ENCODE peak calls at places on chromosome 10, in four cellular contexts. A is fibroblast of the aortic adventitia, R is cardiac muscle cell, U is body of pancreas. G is an unnamed sample.

GRCh38 chr10:1605121-1605520 is 132.2 kb downstream of the ADARB2 start:
- DNase-seq in U (no peak), R (no peak), A (no peak), G (no peak)

GRCh38 chr10:62244785-62245595 is 23.7 kb downstream of the RTKN2 start:
- DNase-seq in R (peak), U (peak), A (peak), G (peak)

GRCh38 chr10:17512341-17513001 is 58.1 kb upstream of the ST8SIA6 start:
- DNase-seq in R (peak), U (peak), A (peak), G (no peak)

GRCh38 chr10:117547301-117548153 is 5.0 kb downstream of the EMX2 start:
- DNase-seq in U (no peak), A (no peak), R (no peak), G (no peak)

GRCh38 chr10:132705173-132705572 is 80.8 kb downstream of the NKX6-2 start:
- DNase-seq in U (peak), R (no peak), A (no peak), G (no peak)

GRCh38 chr10:12512292-12513002 is 163.1 kb downstream of the CAMK1D start:
- DNase-seq in U (no peak), R (no peak), A (no peak), G (no peak)

GRCh38 chr10:23065549-23065948 is 29.8 kb upstream of the MSRB2 start:
- DNase-seq in R (peak), A (peak), U (peak), G (no peak)

GRCh38 chr10:32687546-32687945 is 241.6 kb downstream of the CCDC7 start:
- DNase-seq in A (no peak), U (no peak), R (no peak), G (no peak)

GRCh38 chr10:122648599-122649428 is 50.8 kb downstream of the C10orf120 start:
- DNase-seq in R (peak), A (peak), U (peak), G (peak)

GRCh38 chr10:131220601-131221171 is 90.8 kb downstream of the TCERG1L start:
- DNase-seq in U (no peak), R (no peak), A (no peak), G (no peak)

GRCh38 chr10:23418051-23418681 is 20.7 kb upstream of the OTUD1 start:
- DNase-seq in U (no peak), A (no peak), R (no peak), G (no peak)

GRCh38 chr10:34666008-34666700 is 148.9 kb downstream of the PARD3 start:
- DNase-seq in R (peak), U (peak), A (peak), G (peak)

GRCh38 chr10:86969421-86970041 is 1.2 kb downstream of the ADIRF start:
- DNase-seq in A (peak), U (no peak), R (peak), G (no peak)

GRCh38 chr10:110032801-110033723 is 25.3 kb downstream of the ADD3 start:
- DNase-seq in U (peak), R (peak), A (peak), G (no peak)

GRCh38 chr10:19889279-19889678 is 73.0 kb downstream of the PLXDC2 start:
- DNase-seq in U (no peak), R (no peak), A (no peak), G (no peak)

GRCh38 chr10:73643362-73643761 is 2.1 kb upstream of the MYOZ1 start:
- DNase-seq in A (no peak), R (no peak), U (no peak), G (no peak)

GRCh38 chr10:33441561-33441960 is 107.1 kb upstream of the NRP1 start:
- DNase-seq in U (no peak), A (no peak), R (peak), G (no peak)

GRCh38 chr10:22599048-22599561 is 115.3 kb downstream of the PIP4K2A start:
- DNase-seq in A (peak), R (peak), U (no peak), G (no peak)

GRCh38 chr10:871951-872403 is 59.5 kb downstream of the LARP4B start:
- DNase-seq in R (no peak), A (no peak), U (no peak), G (no peak)

GRCh38 chr10:80253266-80253962 is 36.0 kb downstream of the MAT1A start:
- DNase-seq in A (no peak), U (no peak), R (peak), G (no peak)

GRCh38 chr10:104267721-104268690 is 978 bp upstream of the GSTO2 start:
- DNase-seq in R (no peak), A (peak), U (no peak), G (no peak)

GRCh38 chr10:104268691-104269645 is at the start of gene GSTO2:
- DNase-seq in A (peak), U (peak), R (peak), G (peak)

GRCh38 chr10:107364872-107365271 is 200.4 kb upstream of the SORCS1 start:
- DNase-seq in A (no peak), U (no peak), R (no peak), G (no peak)

GRCh38 chr10:16440396-16441105 is 3.7 kb downstream of the PTER start:
- DNase-seq in U (peak), A (no peak), R (peak), G (no peak)

GRCh38 chr10:16436758-16437539 is at the start of gene PTER:
- DNase-seq in A (peak), R (peak), U (peak), G (no peak)

GRCh38 chr10:16439294-16439693 is 2.5 kb downstream of the PTER start:
- DNase-seq in A (peak), U (no peak), R (peak), G (no peak)

GRCh38 chr10:16437540-16437894 is 707 bp downstream of the PTER start:
- DNase-seq in R (peak), U (no peak), A (no peak), G (no peak)

DNA sequence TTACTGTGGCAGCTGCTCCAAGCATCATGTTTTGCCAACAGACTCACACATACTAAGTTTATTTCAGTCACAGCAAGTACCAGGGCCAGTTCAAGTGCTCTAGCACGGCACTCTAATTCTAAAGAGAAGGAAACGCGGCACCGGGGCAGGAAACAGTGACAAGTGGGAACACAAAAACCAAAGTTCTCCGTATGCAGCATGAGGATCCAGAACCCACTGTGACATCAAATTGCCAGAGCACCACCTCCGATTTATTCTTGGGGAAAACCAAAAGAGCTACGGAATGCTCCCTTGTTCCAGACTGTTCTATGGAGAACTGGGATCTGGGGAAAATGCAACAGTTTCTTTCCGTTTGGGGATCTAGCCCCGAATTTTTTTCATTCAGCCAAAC is 448 bp upstream of the PTER start:
- DNase-seq in R (no peak), A (no peak), U (no peak), G (no peak)
- H3K4me3 ChIP-seq in R (peak), A (peak), U (no peak), G (no peak)

GRCh38 chr10:13589316-13589715 is 2.6 kb downstream of the PRPF18 start:
- DNase-seq in R (no peak), U (no peak), A (no peak), G (no peak)
- TF ChIP-seq CTCF in R (no peak), U (no peak), A (no peak), G (no peak)

DNA sequence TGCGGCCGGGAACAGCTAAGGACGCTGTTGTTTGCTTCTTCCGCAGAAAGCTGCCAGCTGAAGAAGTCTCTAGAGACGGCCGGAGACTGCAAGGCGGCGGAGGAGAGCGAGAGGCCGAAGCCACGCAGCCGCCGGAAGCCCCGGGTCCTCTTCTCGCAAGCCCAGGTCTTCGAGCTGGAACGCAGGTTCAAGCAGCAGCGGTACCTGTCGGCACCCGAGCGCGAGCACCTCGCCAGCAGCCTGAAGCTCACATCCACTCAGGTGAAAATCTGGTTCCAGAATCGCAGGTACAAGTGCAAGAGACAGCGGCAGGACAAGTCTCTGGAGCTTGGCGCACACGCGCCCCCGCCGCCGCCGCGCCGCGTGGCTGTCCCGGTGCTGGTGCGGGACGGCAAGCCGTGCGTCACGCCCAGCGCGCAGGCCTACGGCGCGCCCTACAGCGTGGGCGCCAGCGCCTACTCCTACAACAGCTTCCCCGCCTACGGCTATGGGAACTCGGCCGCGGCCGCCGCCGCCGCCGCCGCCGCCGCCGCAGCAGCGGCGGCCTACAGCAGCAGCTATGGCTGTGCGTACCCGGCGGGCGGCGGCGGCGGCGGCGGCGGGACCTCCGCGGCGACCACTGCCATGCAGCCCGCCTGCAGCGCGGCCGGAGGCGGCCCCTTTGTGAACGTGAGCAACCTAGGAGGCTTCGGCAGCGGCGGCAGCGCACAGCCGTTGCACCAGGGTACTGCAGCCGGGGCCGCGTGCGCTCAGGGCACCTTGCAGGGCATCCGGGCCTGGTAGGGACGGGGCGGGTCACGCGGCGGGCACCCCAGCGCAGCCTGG is 2.4 kb downstream of the NKX2-3 start:
- DNase-seq in U (no peak), R (peak), A (no peak), G (no peak)
- H3K4me3 ChIP-seq in U (no peak), R (peak), A (peak), G (no peak)

GRCh38 chr10:124875596-124875995 is 66.3 kb upstream of the ZRANB1 start:
- DNase-seq in A (peak), R (peak), U (no peak), G (no peak)
- TF ChIP-seq CTCF in A (peak), R (peak), U (no peak), G (peak)

GRCh38 chr10:88070080-88070880 is 206.9 kb downstream of the PTEN start:
- DNase-seq in A (no peak), U (no peak), R (peak), G (no peak)
- H3K4me3 ChIP-seq in A (no peak), U (no peak), R (no peak), G (no peak)

GRCh38 chr10:97292862-97293198 is 393 bp upstream of the ARHGAP19 start:
- DNase-seq in R (no peak), U (no peak), A (no peak), G (no peak)

GRCh38 chr10:97297556-97298222 is 5.3 kb upstream of the ARHGAP19 start:
- DNase-seq in A (no peak), U (no peak), R (peak), G (no peak)

GRCh38 chr10:97291357-97292096 is 910 bp downstream of the ARHGAP19 start:
- DNase-seq in R (no peak), A (no peak), U (no peak), G (peak)

GRCh38 chr10:97298223-97298571 is 5.8 kb upstream of the ARHGAP19 start:
- DNase-seq in R (no peak), U (no peak), A (no peak), G (no peak)

GRCh38 chr10:97292097-97292861 is at the start of gene ARHGAP19:
- DNase-seq in R (peak), U (peak), A (peak), G (peak)
- TF ChIP-seq CTCF in R (no peak), U (no peak), A (peak), G (peak)

GRCh38 chr10:113751116-113751728 is at the start of gene PLEKHS1:
- DNase-seq in R (no peak), A (no peak), U (no peak), G (no peak)
- H3K4me3 ChIP-seq in R (no peak), A (no peak), U (no peak), G (no peak)

GRCh38 chr10:2623675-2624274 is 443.6 kb upstream of the PFKP start:
- DNase-seq in R (no peak), U (no peak), A (no peak), G (no peak)

GRCh38 chr10:2620827-2621521 is 446.4 kb upstream of the PFKP start:
- DNase-seq in R (no peak), U (no peak), A (no peak), G (no peak)

GRCh38 chr10:2619927-2620326 is 447.4 kb upstream of the PFKP start:
- DNase-seq in A (no peak), U (no peak), R (no peak), G (no peak)

GRCh38 chr10:2625094-2625493 is 442.3 kb upstream of the PFKP start:
- DNase-seq in U (no peak), A (no peak), R (no peak), G (no peak)

GRCh38 chr10:2619472-2619871 is 447.9 kb upstream of the PFKP start:
- DNase-seq in R (no peak), A (no peak), U (no peak), G (peak)
- TF ChIP-seq CTCF in R (no peak), A (no peak), U (peak), G (peak)

G was measured in WERI-Rb-1.